ENCODE peak calls at places on chromosomes 7 and 10, in nine cellular contexts. T is CD8-positive, alpha-beta T cell; Z is right atrium auricular region; G is transverse colon; M is spleen; V is endodermal cell; I is body of pancreas; O is heart right ventricle; D is left ventricle myocardium inferior. K is an unnamed sample. For H3K4me1, the result is how much of the 10 kb centered on the place peaks cover.

GRCh38 chr7:4683884-4684565 is 1.9 kb downstream of the FOXK1 start:
- DNase-seq in O (peak), V (peak), I (peak), M (peak), Z (no peak), D (peak), T (peak), G (peak), K (peak)

GRCh38 chr7:104111294-104111693 is 96.5 kb downstream of the ORC5 start:
- DNase-seq in O (no peak), I (no peak), D (no peak), Z (no peak), V (no peak), M (no peak), G (no peak), T (no peak), K (no peak)

GRCh38 chr7:101237206-101238067 is at the start of gene CLDN15:
- DNase-seq in V (no peak), G (peak), D (peak), M (peak), T (no peak), I (peak), O (peak), Z (peak), K (peak)

GRCh38 chr10:74293686-74294365 is 142.8 kb downstream of the ADK start:
- DNase-seq in I (peak), D (no peak), G (no peak), O (no peak), Z (no peak), T (no peak), M (no peak), V (no peak), K (no peak)

GRCh38 chr7:41720046-41720445 is 17.2 kb upstream of the INHBA start:
- DNase-seq in D (no peak), G (no peak), T (no peak), Z (no peak), M (no peak), I (no peak), O (no peak), V (no peak), K (no peak)

GRCh38 chr7:100215895-100216294 is 3.9 kb upstream of the PVRIG start:
- DNase-seq in T (no peak), Z (no peak), I (peak), V (no peak), D (peak), G (no peak), O (peak), M (peak), K (peak)

GRCh38 chr7:130941322-130942210 is 207.6 kb upstream of the KLF14 start:
- DNase-seq in D (peak), G (peak), V (no peak), Z (no peak), O (peak), M (peak), T (no peak), I (peak), K (peak)

GRCh38 chr10:100370561-100370975 is 23.5 kb downstream of the SCD start:
- DNase-seq in Z (peak), M (no peak), T (peak), I (peak), D (no peak), O (no peak), V (no peak), G (peak), K (no peak)

GRCh38 chr10:16950686-16951681 is 133.8 kb upstream of the RSU1 start:
- DNase-seq in O (no peak), D (no peak), M (no peak), T (no peak), I (peak), V (peak), G (no peak), Z (no peak), K (no peak)
- H3K4me3 ChIP-seq in O (no peak), D (no peak), M (no peak), T (no peak), I (no peak), V (peak), G (no peak), Z (no peak), K (no peak)

GRCh38 chr10:86856156-86856555 is 99.7 kb downstream of the BMPR1A start:
- DNase-seq in T (no peak), M (no peak), V (peak), O (no peak), Z (no peak), D (no peak), G (no peak), I (no peak), K (no peak)
- H3K4me1 ChIP-seq in T (under half), M (under half), V (under half), O (under half), Z (under half), D (under half), G (under half), I (under half), K (under half)

GRCh38 chr7:83414947-83415346 is 234.0 kb downstream of the SEMA3E start:
- DNase-seq in G (no peak), I (no peak), D (no peak), T (no peak), O (no peak), V (no peak), M (no peak), Z (no peak), K (no peak)
- TF ChIP-seq CTCF in G (no peak), I (no peak), D (no peak), T (no peak), O (no peak), V (no peak), M (no peak), Z (no peak), K (no peak)

GRCh38 chr7:155456772-155457543 is 971 bp upstream of the EN2 start:
- DNase-seq in V (peak), D (peak), Z (peak), O (peak), M (peak), I (peak), G (peak), T (no peak), K (peak)
- H3K4me3 ChIP-seq in V (peak), D (peak), Z (peak), O (peak), M (peak), I (peak), G (peak), T (peak), K (peak)

GRCh38 chr7:128741491-128741890 is 2.3 kb downstream of the CALU start:
- DNase-seq in Z (no peak), I (no peak), M (no peak), T (no peak), G (no peak), D (no peak), O (no peak), V (no peak), K (no peak)

GRCh38 chr7:128744366-128744905 is 5.3 kb downstream of the CALU start:
- DNase-seq in G (no peak), O (no peak), Z (no peak), M (no peak), D (no peak), T (no peak), V (no peak), I (no peak), K (no peak)

GRCh38 chr7:128740996-128741395 is 1.8 kb downstream of the CALU start:
- DNase-seq in T (no peak), M (no peak), Z (no peak), D (no peak), O (no peak), V (no peak), I (peak), G (no peak), K (no peak)

GRCh38 chr7:128742206-128742605 is 3.0 kb downstream of the CALU start:
- DNase-seq in O (no peak), Z (no peak), G (no peak), I (no peak), V (no peak), T (no peak), D (no peak), M (no peak), K (no peak)

GRCh38 chr7:128743112-128743772 is 4.1 kb downstream of the CALU start:
- DNase-seq in M (no peak), G (no peak), Z (no peak), D (no peak), V (no peak), T (no peak), I (no peak), O (no peak), K (no peak)
- H3K4me1 ChIP-seq in M (under half), G (half or more), Z (under half), D (half or more), V (under half), T (under half), I (half or more), O (half or more), K (under half)

GRCh38 chr7:38632411-38632810 is 1.2 kb upstream of the AMPH start:
- DNase-seq in D (no peak), Z (no peak), V (no peak), G (no peak), M (no peak), O (no peak), T (no peak), I (no peak), K (no peak)
- TF ChIP-seq CTCF in D (peak), Z (no peak), V (peak), G (no peak), M (no peak), O (no peak), T (no peak), I (no peak), K (no peak)

GRCh38 chr7:22121702-22122474 is 176.2 kb upstream of the CDCA7L start:
- DNase-seq in T (no peak), Z (peak), G (no peak), I (no peak), V (no peak), M (no peak), O (no peak), D (no peak), K (no peak)
- H3K4me3 ChIP-seq in T (no peak), Z (no peak), G (no peak), I (no peak), V (no peak), M (no peak), O (no peak), D (no peak), K (no peak)

K was measured in upper lobe of right lung.